ENCODE peak calls at places on chromosomes 16 and 17, in five cellular contexts. D is cardiac muscle cell, S is endothelial cell of umbilical vein, A is PC-9, I is colonic mucosa. C is an unnamed sample.

GRCh38 chr17:15398291-15398690 is 56.9 kb upstream of the TEKT3 start:
- DNase-seq in D (peak; percentile 32), S (peak; percentile 51), A (no peak), I (no peak), C (no peak)

GRCh38 chr16:27445502-27446175 is 43.7 kb downstream of the IL21R start:
- DNase-seq in D (no peak), S (no peak), A (no peak), I (no peak), C (no peak)

GRCh38 chr16:54407596-54407995 is 121.0 kb upstream of the IRX3 start:
- DNase-seq in D (peak; percentile 59), S (no peak), A (no peak), I (no peak), C (no peak)

GRCh38 chr17:14138649-14139048 is 69.3 kb downstream of the COX10 start:
- DNase-seq in D (no peak), S (no peak), A (no peak), I (no peak), C (no peak)

GRCh38 chr17:77959926-77960521 is 1.5 kb downstream of the TNRC6C start:
- DNase-seq in D (peak; percentile 26), S (peak; percentile 67), A (no peak), I (no peak), C (peak; percentile 6)

GRCh38 chr17:3485481-3486068 is 9.8 kb downstream of the ASPA start:
- DNase-seq in D (no peak), S (no peak), A (no peak), I (no peak), C (no peak)

GRCh38 chr17:73096201-73096600 is 3.7 kb upstream of the SLC39A11 start:
- DNase-seq in D (no peak), S (no peak), A (no peak), I (no peak), C (no peak)

GRCh38 chr17:73156166-73156840 is 8.5 kb upstream of the SSTR2 start:
- DNase-seq in D (peak; percentile 82), S (peak; percentile 21), A (peak; percentile 57), I (peak; percentile 70), C (peak; percentile 71)

GRCh38 chr16:79509221-79509631 is 91.3 kb downstream of the MAF start:
- DNase-seq in D (no peak), S (no peak), A (no peak), I (no peak), C (peak; percentile 69)

GRCh38 chr17:71985111-71986039 is 135.4 kb upstream of the SOX9 start:
- DNase-seq in D (no peak), S (no peak), A (peak; percentile 42), I (no peak), C (no peak)

GRCh38 chr16:11297492-11298142 is 16.5 kb upstream of the PRM1 start:
- DNase-seq in D (peak; percentile 82), S (peak; percentile 15), A (peak; percentile 77), I (peak; percentile 66), C (peak; percentile 95)

GRCh38 chr16:70568601-70569217 is 45.1 kb downstream of the SF3B3 start:
- DNase-seq in D (peak; percentile 22), S (no peak), A (peak; percentile 76), I (no peak), C (no peak)
- H3K36me3 ChIP-seq in D (peaks cover 89% of the 10 kb centered on the region), S (peaks cover 53% of the 10 kb centered on the region), A (peaks cover 78% of the 10 kb centered on the region), I (peaks cover 51% of the 10 kb centered on the region), C (peaks cover 90% of the 10 kb centered on the region)

DNA sequence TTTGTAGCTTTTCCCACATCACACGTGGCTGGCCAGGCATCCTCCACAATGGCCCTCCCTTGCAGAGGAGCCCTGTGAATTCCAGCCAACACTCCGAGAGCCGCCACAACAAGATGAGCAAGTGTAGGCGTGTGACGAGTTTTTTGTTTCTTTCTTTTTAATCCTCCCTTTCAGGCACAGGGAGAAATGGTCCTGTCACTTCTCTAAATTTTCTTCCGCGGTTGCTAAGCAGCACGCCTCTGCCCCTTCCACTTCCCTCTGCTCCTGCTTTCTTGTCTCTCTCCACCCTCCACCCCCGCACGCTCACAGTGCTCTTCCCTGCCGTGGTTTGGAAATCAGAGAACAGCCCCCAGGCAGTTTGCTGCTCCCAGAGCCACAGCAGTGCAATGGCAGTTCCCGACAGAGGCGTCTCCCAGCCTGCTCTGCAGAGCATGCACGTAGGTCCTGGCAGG is 68.0 kb upstream of the MRTFB start:
- DNase-seq in D (peak; percentile 76), S (peak; percentile 29), A (peak; percentile 61), I (peak; percentile 28), C (peak; percentile 35)
- TF ChIP-seq CTCF in D (no peak), S (no peak), A (no peak), I (no peak), C (no peak)

GRCh38 chr16:21949713-21950260 is 3.4 kb upstream of the UQCRC2 start:
- DNase-seq in D (no peak), S (no peak), A (no peak), I (no peak), C (no peak)

GRCh38 chr16:21953541-21953902 is 361 bp downstream of the UQCRC2 start:
- DNase-seq in D (no peak), S (no peak), A (no peak), I (no peak), C (no peak)

GRCh38 chr16:21952040-21952792 is 945 bp upstream of the UQCRC2 start:
- DNase-seq in D (peak; percentile 72), S (peak; percentile 78), A (peak; percentile 78), I (peak; percentile 94), C (peak; percentile 57)

GRCh38 chr16:21952793-21953540 is at the start of gene UQCRC2:
- DNase-seq in D (peak; percentile 95), S (peak; percentile 94), A (peak; percentile 92), I (peak; percentile 93), C (peak; percentile 93)

GRCh38 chr16:21950782-21951521 is 2.2 kb upstream of the UQCRC2 start:
- DNase-seq in D (peak; percentile 50), S (peak; percentile 48), A (peak; percentile 15), I (peak; percentile 20), C (no peak)
- H3K4me1 ChIP-seq in D (peaks cover 6% of the 10 kb centered on the region), S (peaks cover 16% of the 10 kb centered on the region), A (peaks cover 14% of the 10 kb centered on the region), I (peaks cover 11% of the 10 kb centered on the region), C (peaks cover 29% of the 10 kb centered on the region)

DNA sequence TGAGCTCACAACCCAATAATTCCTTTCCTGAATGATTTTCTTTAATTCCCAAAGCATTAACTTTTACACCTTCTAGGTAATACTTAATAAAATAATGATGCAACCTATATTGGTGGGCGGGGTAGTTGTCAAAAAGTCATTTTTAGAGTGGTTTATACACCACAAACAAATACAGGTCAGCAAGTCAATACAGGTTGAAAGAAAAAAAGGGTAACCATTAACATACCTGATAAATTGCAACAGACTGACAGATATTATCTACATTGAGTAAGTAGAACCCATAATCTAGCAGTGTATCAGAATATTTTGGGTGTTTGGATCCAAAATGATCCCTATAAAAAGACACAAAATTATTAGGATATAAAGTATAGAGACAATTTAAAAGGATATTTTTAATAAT is 39.3 kb downstream of the CHCT1 start:
- DNase-seq in D (no peak), S (no peak), A (no peak), I (no peak), C (no peak)
- H3K36me3 ChIP-seq in D (peaks cover 78% of the 10 kb centered on the region), S (peaks cover 8% of the 10 kb centered on the region), A (peaks cover 30% of the 10 kb centered on the region), I (peaks cover 9% of the 10 kb centered on the region), C (peaks cover 25% of the 10 kb centered on the region)

DNA sequence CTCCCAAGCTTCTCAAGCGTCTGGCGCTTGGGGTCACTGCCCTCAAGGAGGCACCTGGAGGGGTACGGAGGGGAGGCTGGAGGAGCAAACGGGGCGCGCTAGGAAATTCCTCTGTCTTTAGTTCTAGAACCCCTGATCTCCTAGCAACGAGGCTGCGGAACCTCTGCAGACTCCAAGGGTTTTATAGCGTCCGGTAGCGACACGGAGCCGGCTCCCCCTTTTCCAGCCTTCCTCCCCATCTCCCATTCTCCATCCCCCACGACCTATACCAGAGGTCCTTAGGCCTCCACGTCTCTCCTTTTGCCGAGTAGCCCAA is 601 bp upstream of the CDIPT start:
- DNase-seq in D (no peak), S (no peak), A (no peak), I (no peak), C (no peak)
- TF ChIP-seq CTCF in D (no peak), S (no peak), A (no peak), I (no peak), C (no peak)